ENCODE peak calls at places on chromosomes 3 and 15, in four cellular contexts. V is iris pigment epithelial cell, L is kidney glomerular epithelial cell, M is kidney. N is an unnamed sample.
A peak's percentile ranks its signal among the peaks of the same experiment; 100 is the strongest.

GRCh38 chr3:186097663-186098451 is 11.0 kb downstream of the ETV5 start:
- DNase-seq in L (peak; percentile 89), V (peak; percentile 89), M (peak; percentile 82), N (peak; percentile 89)

GRCh38 chr3:159881828-159882309 is 106.8 kb upstream of the IL12A start:
- DNase-seq in L (no peak), V (peak; percentile 47), M (no peak), N (peak; percentile 36)

GRCh38 chr15:62760506-62760905 is 282.0 kb upstream of the TPM1 start:
- DNase-seq in V (no peak), L (peak; percentile 46), M (no peak), N (no peak)

GRCh38 chr3:11212301-11212613 is 58.0 kb downstream of the HRH1 start:
- DNase-seq in M (no peak), V (no peak), L (no peak), N (peak; percentile 73)

GRCh38 chr15:23467110-23467600 is 20.1 kb upstream of the GOLGA6L2 start:
- DNase-seq in L (peak; percentile 35), V (peak; percentile 46), M (no peak), N (no peak)

GRCh38 chr3:161915283-161915682 is 418.7 kb downstream of the OTOL1 start:
- DNase-seq in L (no peak), M (no peak), V (no peak), N (no peak)

GRCh38 chr15:87609474-87609873 is 647.1 kb downstream of the NTRK3 start:
- DNase-seq in L (peak; percentile 14), M (no peak), V (peak; percentile 81), N (peak; percentile 97)

GRCh38 chr3:119974666-119975065 is 119.6 kb downstream of the GSK3B start:
- DNase-seq in M (no peak), V (no peak), L (no peak), N (no peak)

GRCh38 chr15:60535743-60536142 is 56.8 kb upstream of the ICE2 start:
- DNase-seq in M (no peak), V (peak; percentile 62), L (no peak), N (no peak)

GRCh38 chr3:148839805-148840204 is 12.2 kb downstream of the CPB1 start:
- DNase-seq in M (no peak), L (no peak), V (no peak), N (no peak)

GRCh38 chr15:90209591-90209990 is 8.5 kb downstream of the SEMA4B start:
- DNase-seq in V (no peak), L (no peak), M (peak; percentile 29), N (no peak)

GRCh38 chr3:39232859-39233258 is 40.5 kb upstream of the XIRP1 start:
- DNase-seq in V (no peak), L (no peak), M (no peak), N (no peak)